ENCODE peak calls at places on chromosomes 3 and 15, in seven cellular contexts. F, S, D, C, Y, B and O are unnamed samples.

GRCh38 chr3:160828880-160829279 is 72.8 kb downstream of the PPM1L start:
- DNase-seq in F (no peak), S (no peak), D (no peak), C (no peak), Y (no peak), B (no peak), O (no peak)

GRCh38 chr3:19213608-19214220 is 65.4 kb downstream of the KCNH8 start:
- DNase-seq in F (no peak), S (no peak), D (no peak), C (no peak), Y (no peak), B (peak; percentile 12), O (no peak)

GRCh38 chr3:71641669-71642068 is 58.1 kb upstream of the FOXP1 start:
- DNase-seq in F (peak; percentile 68), S (no peak), D (no peak), C (no peak), Y (no peak), B (no peak), O (no peak)

GRCh38 chr3:59839283-59839682 is 789.5 kb upstream of the CFAP20DC start:
- DNase-seq in F (no peak), S (no peak), D (no peak), C (no peak), Y (no peak), B (no peak), O (peak; percentile 45)

GRCh38 chr3:186496016-186496415 is 48.2 kb downstream of the CRYGS start:
- DNase-seq in F (no peak), S (no peak), D (no peak), C (no peak), Y (no peak), B (no peak), O (no peak)

GRCh38 chr3:127038923-127039581 is 56.1 kb downstream of the PLXNA1 start:
- DNase-seq in F (no peak), S (no peak), D (no peak), C (no peak), Y (no peak), B (no peak), O (no peak)

GRCh38 chr15:42084465-42085235 is 9.7 kb downstream of the PLA2G4D start:
- DNase-seq in F (peak; percentile 57), S (peak; percentile 16), D (peak; percentile 65), C (peak; percentile 26), Y (peak; percentile 62), B (peak; percentile 72), O (peak; percentile 84)

GRCh38 chr15:90259524-90259923 is 5.9 kb upstream of the NGRN start:
- DNase-seq in F (no peak), S (no peak), D (no peak), C (no peak), Y (no peak), B (no peak), O (no peak)

GRCh38 chr3:50125541-50126286 is 29.4 kb upstream of the SEMA3F start:
- DNase-seq in F (no peak), S (no peak), D (no peak), C (no peak), Y (no peak), B (no peak), O (no peak)

GRCh38 chr3:71432044-71432970 is 151.2 kb downstream of the FOXP1 start:
- DNase-seq in F (no peak), S (no peak), D (no peak), C (no peak), Y (no peak), B (no peak), O (no peak)

GRCh38 chr3:58028902-58029301 is 20.7 kb downstream of the FLNB start:
- DNase-seq in F (no peak), S (no peak), D (no peak), C (no peak), Y (no peak), B (no peak), O (no peak)

GRCh38 chr15:69398541-69398940 is 15.6 kb upstream of the KIF23 start:
- DNase-seq in F (no peak), S (no peak), D (no peak), C (no peak), Y (no peak), B (no peak), O (peak; percentile 63)

GRCh38 chr15:59976480-59976879 is 27.6 kb upstream of the FOXB1 start:
- DNase-seq in F (no peak), S (no peak), D (no peak), C (no peak), Y (peak; percentile 6), B (no peak), O (no peak)

GRCh38 chr3:136752327-136753111 is at the start of gene STAG1:
- DNase-seq in F (peak; percentile 96), S (peak; percentile 98), D (peak; percentile 76), C (peak; percentile 99), Y (peak; percentile 98), B (peak; percentile 91), O (peak; percentile 97)

GRCh38 chr15:50542051-50542450 is 4.4 kb downstream of the USP50 start:
- DNase-seq in F (no peak), S (no peak), D (no peak), C (no peak), Y (no peak), B (no peak), O (peak; percentile 86)

GRCh38 chr3:114362815-114363214 is 69.0 kb downstream of the TIGIT start:
- DNase-seq in F (peak; percentile 33), S (peak; percentile 19), D (no peak), C (no peak), Y (no peak), B (no peak), O (peak; percentile 55)

GRCh38 chr3:43244694-43245093 is 41.6 kb upstream of the SNRK start:
- DNase-seq in F (no peak), S (no peak), D (no peak), C (no peak), Y (no peak), B (no peak), O (no peak)

GRCh38 chr3:122668930-122669730 is 11.5 kb upstream of the PARP14 start:
- DNase-seq in F (no peak), S (no peak), D (no peak), C (no peak), Y (no peak), B (no peak), O (peak; percentile 47)

GRCh38 chr3:44076221-44076829 is 165.4 kb upstream of the TOPAZ1 start:
- DNase-seq in F (no peak), S (peak; percentile 39), D (no peak), C (no peak), Y (no peak), B (no peak), O (no peak)

GRCh38 chr3:56887402-56888025 is 85.8 kb upstream of the ARHGEF3 start:
- DNase-seq in F (no peak), S (no peak), D (no peak), C (no peak), Y (no peak), B (no peak), O (no peak)